ENCODE peak calls at places on chromosomes 1 and 21, in eight cellular contexts. X, D, Y, O, E, S, L and I are unnamed samples.

GRCh38 chr1:31230378-31230777 is 9.3 kb downstream of the NKAIN1 start:
- DNase-seq in X (no peak), D (no peak), Y (no peak), O (no peak), E (no peak), S (no peak), L (no peak), I (no peak)

GRCh38 chr1:50978144-50978851 is 8.3 kb downstream of the CDKN2C start:
- DNase-seq in X (peak; percentile 63), D (peak; percentile 79), Y (no peak), O (peak; percentile 22), E (peak; percentile 49), S (peak; percentile 68), L (peak; percentile 84), I (peak; percentile 67)

GRCh38 chr1:223674119-223674890 is 8.8 kb upstream of the CAPN8 start:
- DNase-seq in X (no peak), D (no peak), Y (peak; percentile 41), O (no peak), E (no peak), S (no peak), L (no peak), I (no peak)

GRCh38 chr1:97832490-97832889 is 88.3 kb downstream of the DPYD start:
- DNase-seq in X (peak; percentile 82), D (no peak), Y (no peak), O (no peak), E (no peak), S (peak; percentile 69), L (no peak), I (no peak)

GRCh38 chr1:20711285-20712209 is 6.3 kb downstream of the KIF17 start:
- DNase-seq in X (no peak), D (no peak), Y (no peak), O (no peak), E (no peak), S (no peak), L (no peak), I (no peak)

GRCh38 chr21:36854391-36854790 is 112.1 kb downstream of the HLCS start:
- DNase-seq in X (peak; percentile 42), D (no peak), Y (no peak), O (peak; percentile 25), E (peak; percentile 34), S (peak; percentile 59), L (peak; percentile 63), I (peak; percentile 74)

GRCh38 chr1:9186082-9186859 is 48.3 kb upstream of the H6PD start:
- DNase-seq in X (peak; percentile 57), D (no peak), Y (no peak), O (no peak), E (peak; percentile 87), S (peak; percentile 47), L (no peak), I (no peak)

GRCh38 chr21:45938453-45938755 is 43.2 kb upstream of the COL6A1 start:
- DNase-seq in X (no peak), D (no peak), Y (no peak), O (no peak), E (no peak), S (no peak), L (no peak), I (no peak)

GRCh38 chr1:15016526-15016925 is 137.0 kb upstream of the TMEM51 start:
- DNase-seq in X (no peak), D (no peak), Y (no peak), O (no peak), E (no peak), S (no peak), L (no peak), I (no peak)

GRCh38 chr1:8889925-8890785 is 11.7 kb upstream of the ENO1 start:
- DNase-seq in X (peak; percentile 93), D (peak; percentile 58), Y (peak; percentile 93), O (no peak), E (peak; percentile 89), S (peak; percentile 94), L (peak; percentile 81), I (peak; percentile 55)

GRCh38 chr1:117683571-117684285 is 77.9 kb downstream of the TENT5C start:
- DNase-seq in X (peak; percentile 11), D (no peak), Y (no peak), O (no peak), E (peak; percentile 37), S (no peak), L (peak; percentile 60), I (no peak)

GRCh38 chr1:52899445-52899894 is 22.1 kb downstream of the ECHDC2 start:
- DNase-seq in X (no peak), D (no peak), Y (no peak), O (no peak), E (no peak), S (no peak), L (no peak), I (no peak)

GRCh38 chr1:87410771-87411170 is 82.1 kb downstream of the LMO4 start:
- DNase-seq in X (no peak), D (no peak), Y (no peak), O (no peak), E (peak; percentile 17), S (peak; percentile 9), L (no peak), I (no peak)

GRCh38 chr1:181612100-181612499 is 128.8 kb downstream of the CACNA1E start:
- DNase-seq in X (no peak), D (no peak), Y (no peak), O (no peak), E (no peak), S (no peak), L (no peak), I (no peak)

GRCh38 chr1:100034465-100034864 is 64.7 kb downstream of the SLC35A3 start:
- DNase-seq in X (peak; percentile 47), D (no peak), Y (no peak), O (no peak), E (peak; percentile 38), S (peak; percentile 53), L (peak; percentile 53), I (peak; percentile 67)

GRCh38 chr1:175968486-175969182 is 225.2 kb upstream of the TNR start:
- DNase-seq in X (peak; percentile 22), D (no peak), Y (no peak), O (no peak), E (peak; percentile 45), S (peak; percentile 39), L (no peak), I (no peak)

GRCh38 chr1:233738396-233738795 is 124.5 kb downstream of the KCNK1 start:
- DNase-seq in X (no peak), D (no peak), Y (no peak), O (no peak), E (no peak), S (no peak), L (no peak), I (no peak)

GRCh38 chr1:25619101-25619890 is 2.7 kb downstream of the MAN1C1 start:
- DNase-seq in X (no peak), D (no peak), Y (no peak), O (no peak), E (peak; percentile 14), S (no peak), L (peak; percentile 25), I (peak; percentile 56)

GRCh38 chr1:18283601-18284385 is 176.2 kb downstream of the IGSF21 start:
- DNase-seq in X (no peak), D (no peak), Y (no peak), O (no peak), E (no peak), S (no peak), L (peak; percentile 2), I (no peak)

GRCh38 chr1:204294371-204294770 is 65.4 kb downstream of the PLEKHA6 start:
- DNase-seq in X (peak; percentile 94), D (no peak), Y (no peak), O (no peak), E (peak; percentile 97), S (peak; percentile 89), L (peak; percentile 95), I (no peak)